ENCODE peak calls at places on chromosomes 7 and 10, in nine cellular contexts. One of them, this sample, is unnamed.

GRCh38 chr10:53754851-53755250 is 982.3 kb upstream of the MBL2 start:
- DNase-seq in sigmoid colon: no peak
- DNase-seq in spleen: no peak
- DNase-seq in endothelial cell of umbilical vein: no peak
- DNase-seq in transverse colon: no peak
- DNase-seq in uterus: no peak
- DNase-seq in right lobe of liver: no peak
- DNase-seq in ovary: no peak
- DNase-seq in IMR-90: no peak
- DNase-seq in this sample: no peak

GRCh38 chr10:56063642-56064041 is 297.4 kb downstream of the ZWINT start:
- DNase-seq in sigmoid colon: no peak
- DNase-seq in spleen: no peak
- DNase-seq in endothelial cell of umbilical vein: no peak
- DNase-seq in transverse colon: no peak
- DNase-seq in uterus: no peak
- DNase-seq in right lobe of liver: no peak
- DNase-seq in ovary: no peak
- DNase-seq in IMR-90: no peak
- DNase-seq in this sample: no peak

GRCh38 chr10:18140957-18141888 is 999 bp downstream of the CACNB2 start:
- DNase-seq in sigmoid colon: peak; percentile 76
- DNase-seq in spleen: no peak
- DNase-seq in endothelial cell of umbilical vein: no peak
- DNase-seq in transverse colon: peak; percentile 23
- DNase-seq in uterus: peak; percentile 46
- DNase-seq in right lobe of liver: no peak
- DNase-seq in ovary: peak; percentile 41
- DNase-seq in IMR-90: no peak
- DNase-seq in this sample: no peak

GRCh38 chr7:23743226-23743625 is 33.2 kb downstream of the STK31 start:
- DNase-seq in sigmoid colon: no peak
- DNase-seq in spleen: no peak
- DNase-seq in endothelial cell of umbilical vein: no peak
- DNase-seq in transverse colon: no peak
- DNase-seq in uterus: no peak
- DNase-seq in right lobe of liver: no peak
- DNase-seq in ovary: no peak
- DNase-seq in IMR-90: no peak
- DNase-seq in this sample: no peak

GRCh38 chr10:79412516-79412915 is 32.9 kb downstream of the ZCCHC24 start:
- DNase-seq in sigmoid colon: peak; percentile 48
- DNase-seq in spleen: peak; percentile 41
- DNase-seq in endothelial cell of umbilical vein: no peak
- DNase-seq in transverse colon: no peak
- DNase-seq in uterus: peak; percentile 8
- DNase-seq in right lobe of liver: no peak
- DNase-seq in ovary: no peak
- DNase-seq in IMR-90: no peak
- DNase-seq in this sample: no peak

GRCh38 chr7:42495251-42495650 is 258.2 kb upstream of the GLI3 start:
- DNase-seq in sigmoid colon: no peak
- DNase-seq in spleen: no peak
- DNase-seq in endothelial cell of umbilical vein: no peak
- DNase-seq in transverse colon: no peak
- DNase-seq in uterus: no peak
- DNase-seq in right lobe of liver: no peak
- DNase-seq in ovary: no peak
- DNase-seq in IMR-90: no peak
- DNase-seq in this sample: no peak

GRCh38 chr7:1238363-1239331 is 6.0 kb downstream of the UNCX start:
- DNase-seq in sigmoid colon: no peak
- DNase-seq in spleen: peak; percentile 40
- DNase-seq in endothelial cell of umbilical vein: no peak
- DNase-seq in transverse colon: no peak
- DNase-seq in uterus: no peak
- DNase-seq in right lobe of liver: no peak
- DNase-seq in ovary: no peak
- DNase-seq in IMR-90: no peak
- DNase-seq in this sample: no peak

GRCh38 chr7:30765359-30765758 is 5.9 kb upstream of the MINDY4 start:
- DNase-seq in sigmoid colon: peak; percentile 43
- DNase-seq in spleen: no peak
- DNase-seq in endothelial cell of umbilical vein: no peak
- DNase-seq in transverse colon: no peak
- DNase-seq in uterus: no peak
- DNase-seq in right lobe of liver: no peak
- DNase-seq in ovary: no peak
- DNase-seq in IMR-90: no peak
- DNase-seq in this sample: peak; percentile 61

GRCh38 chr7:30682131-30683083 is at the start of gene CRHR2:
- DNase-seq in sigmoid colon: no peak
- DNase-seq in spleen: no peak
- DNase-seq in endothelial cell of umbilical vein: peak; percentile 4
- DNase-seq in transverse colon: no peak
- DNase-seq in uterus: no peak
- DNase-seq in right lobe of liver: no peak
- DNase-seq in ovary: peak; percentile 22
- DNase-seq in IMR-90: no peak
- DNase-seq in this sample: no peak

GRCh38 chr10:109821672-109822071 is 101.6 kb downstream of the XPNPEP1 start:
- DNase-seq in sigmoid colon: no peak
- DNase-seq in spleen: no peak
- DNase-seq in endothelial cell of umbilical vein: no peak
- DNase-seq in transverse colon: no peak
- DNase-seq in uterus: no peak
- DNase-seq in right lobe of liver: no peak
- DNase-seq in ovary: no peak
- DNase-seq in IMR-90: no peak
- DNase-seq in this sample: no peak

GRCh38 chr7:130708766-130709165 is 22.4 kb upstream of the TSGA13 start:
- DNase-seq in sigmoid colon: no peak
- DNase-seq in spleen: no peak
- DNase-seq in endothelial cell of umbilical vein: no peak
- DNase-seq in transverse colon: no peak
- DNase-seq in uterus: no peak
- DNase-seq in right lobe of liver: no peak
- DNase-seq in ovary: no peak
- DNase-seq in IMR-90: no peak
- DNase-seq in this sample: no peak

GRCh38 chr7:105806592-105807266 is 69.7 kb downstream of the ATXN7L1 start:
- DNase-seq in sigmoid colon: no peak
- DNase-seq in spleen: no peak
- DNase-seq in endothelial cell of umbilical vein: peak; percentile 64
- DNase-seq in transverse colon: peak; percentile 24
- DNase-seq in uterus: no peak
- DNase-seq in right lobe of liver: no peak
- DNase-seq in ovary: no peak
- DNase-seq in IMR-90: peak; percentile 79
- DNase-seq in this sample: no peak

DNA sequence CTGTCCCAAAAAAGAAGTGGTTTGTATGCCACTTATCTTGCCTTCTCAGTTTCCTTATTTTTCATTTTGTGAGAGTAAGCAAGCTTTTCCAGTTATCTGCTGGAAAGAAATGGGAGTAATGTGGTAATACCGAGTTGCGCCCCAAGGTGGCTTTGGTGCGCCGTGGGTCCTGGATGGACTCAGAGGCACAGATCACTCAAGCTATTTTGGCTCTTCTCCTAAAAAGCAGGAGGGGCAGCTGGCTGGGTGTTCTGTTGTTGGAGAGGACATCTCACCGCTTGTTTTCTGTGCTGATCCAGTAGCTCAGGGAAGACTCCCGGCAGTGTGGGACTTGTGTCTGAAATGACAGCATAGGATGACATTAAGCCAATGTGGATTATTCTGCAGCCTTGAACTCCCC is 16.4 kb downstream of the PRKRIP1 start:
- DNase-seq in sigmoid colon: no peak
- DNase-seq in spleen: peak; percentile 86
- DNase-seq in endothelial cell of umbilical vein: peak; percentile 38
- DNase-seq in transverse colon: peak; percentile 37
- DNase-seq in uterus: no peak
- DNase-seq in right lobe of liver: no peak
- DNase-seq in ovary: no peak
- DNase-seq in IMR-90: peak; percentile 13
- DNase-seq in this sample: no peak
- TF ChIP-seq CTCF in sigmoid colon: no peak
- TF ChIP-seq CTCF in spleen: peak; percentile 71
- TF ChIP-seq CTCF in endothelial cell of umbilical vein: peak; percentile 44
- TF ChIP-seq CTCF in transverse colon: peak; percentile 38
- TF ChIP-seq CTCF in uterus: peak; percentile 23
- TF ChIP-seq CTCF in right lobe of liver: peak; percentile 36
- TF ChIP-seq CTCF in ovary: no peak
- TF ChIP-seq CTCF in IMR-90: peak; percentile 19
- TF ChIP-seq CTCF in this sample: no peak

GRCh38 chr10:125128397-125129075 is 31.8 kb downstream of the CTBP2 start:
- DNase-seq in sigmoid colon: no peak
- DNase-seq in spleen: peak; percentile 30
- DNase-seq in endothelial cell of umbilical vein: no peak
- DNase-seq in transverse colon: no peak
- DNase-seq in uterus: no peak
- DNase-seq in right lobe of liver: no peak
- DNase-seq in ovary: no peak
- DNase-seq in IMR-90: peak; percentile 36
- DNase-seq in this sample: no peak

GRCh38 chr10:125125951-125126735 is 34.2 kb downstream of the CTBP2 start:
- DNase-seq in sigmoid colon: no peak
- DNase-seq in spleen: peak; percentile 40
- DNase-seq in endothelial cell of umbilical vein: no peak
- DNase-seq in transverse colon: no peak
- DNase-seq in uterus: no peak
- DNase-seq in right lobe of liver: no peak
- DNase-seq in ovary: no peak
- DNase-seq in IMR-90: no peak
- DNase-seq in this sample: no peak

GRCh38 chr10:125129076-125129458 is 31.3 kb downstream of the CTBP2 start:
- DNase-seq in sigmoid colon: no peak
- DNase-seq in spleen: no peak
- DNase-seq in endothelial cell of umbilical vein: no peak
- DNase-seq in transverse colon: no peak
- DNase-seq in uterus: no peak
- DNase-seq in right lobe of liver: no peak
- DNase-seq in ovary: no peak
- DNase-seq in IMR-90: no peak
- DNase-seq in this sample: no peak

GRCh38 chr10:125127110-125127509 is 33.3 kb downstream of the CTBP2 start:
- DNase-seq in sigmoid colon: no peak
- DNase-seq in spleen: peak; percentile 36
- DNase-seq in endothelial cell of umbilical vein: no peak
- DNase-seq in transverse colon: no peak
- DNase-seq in uterus: no peak
- DNase-seq in right lobe of liver: no peak
- DNase-seq in ovary: no peak
- DNase-seq in IMR-90: no peak
- DNase-seq in this sample: no peak

GRCh38 chr10:125127986-125128385 is 32.4 kb downstream of the CTBP2 start:
- DNase-seq in sigmoid colon: no peak
- DNase-seq in spleen: peak; percentile 22
- DNase-seq in endothelial cell of umbilical vein: no peak
- DNase-seq in transverse colon: no peak
- DNase-seq in uterus: no peak
- DNase-seq in right lobe of liver: no peak
- DNase-seq in ovary: no peak
- DNase-seq in IMR-90: no peak
- DNase-seq in this sample: no peak
- TF ChIP-seq POLR2A in sigmoid colon: no peak
- TF ChIP-seq POLR2A in spleen: no peak
- TF ChIP-seq POLR2A in endothelial cell of umbilical vein: no peak
- TF ChIP-seq POLR2A in transverse colon: no peak
- TF ChIP-seq POLR2A in uterus: no peak
- TF ChIP-seq POLR2A in right lobe of liver: no peak
- TF ChIP-seq POLR2A in ovary: no peak
- TF ChIP-seq POLR2A in IMR-90: no peak
- TF ChIP-seq POLR2A in this sample: no peak

GRCh38 chr7:138297526-138297925 is 162.5 kb upstream of the TRIM24 start:
- DNase-seq in sigmoid colon: no peak
- DNase-seq in spleen: no peak
- DNase-seq in endothelial cell of umbilical vein: no peak
- DNase-seq in transverse colon: no peak
- DNase-seq in uterus: no peak
- DNase-seq in right lobe of liver: no peak
- DNase-seq in ovary: no peak
- DNase-seq in IMR-90: no peak
- DNase-seq in this sample: no peak

GRCh38 chr7:138292951-138293350 is 167.1 kb upstream of the TRIM24 start:
- DNase-seq in sigmoid colon: no peak
- DNase-seq in spleen: no peak
- DNase-seq in endothelial cell of umbilical vein: no peak
- DNase-seq in transverse colon: no peak
- DNase-seq in uterus: no peak
- DNase-seq in right lobe of liver: no peak
- DNase-seq in ovary: no peak
- DNase-seq in IMR-90: no peak
- DNase-seq in this sample: no peak

GRCh38 chr7:138299046-138299445 is 161.0 kb upstream of the TRIM24 start:
- DNase-seq in sigmoid colon: no peak
- DNase-seq in spleen: no peak
- DNase-seq in endothelial cell of umbilical vein: no peak
- DNase-seq in transverse colon: no peak
- DNase-seq in uterus: no peak
- DNase-seq in right lobe of liver: no peak
- DNase-seq in ovary: no peak
- DNase-seq in IMR-90: no peak
- DNase-seq in this sample: no peak

GRCh38 chr7:138289864-138290263 is 170.2 kb upstream of the TRIM24 start:
- DNase-seq in sigmoid colon: no peak
- DNase-seq in spleen: no peak
- DNase-seq in endothelial cell of umbilical vein: no peak
- DNase-seq in transverse colon: no peak
- DNase-seq in uterus: no peak
- DNase-seq in right lobe of liver: no peak
- DNase-seq in ovary: no peak
- DNase-seq in IMR-90: no peak
- DNase-seq in this sample: no peak

GRCh38 chr7:138295049-138295637 is 164.9 kb upstream of the TRIM24 start:
- DNase-seq in sigmoid colon: no peak
- DNase-seq in spleen: no peak
- DNase-seq in endothelial cell of umbilical vein: no peak
- DNase-seq in transverse colon: peak; percentile 15
- DNase-seq in uterus: no peak
- DNase-seq in right lobe of liver: no peak
- DNase-seq in ovary: no peak
- DNase-seq in IMR-90: no peak
- DNase-seq in this sample: no peak
- H3K4me3 ChIP-seq in sigmoid colon: no peak overlapping the region
- H3K4me3 ChIP-seq in spleen: no peak overlapping the region
- H3K4me3 ChIP-seq in endothelial cell of umbilical vein: no peak overlapping the region
- H3K4me3 ChIP-seq in transverse colon: no peak overlapping the region
- H3K4me3 ChIP-seq in uterus: no peak overlapping the region
- H3K4me3 ChIP-seq in right lobe of liver: no peak overlapping the region
- H3K4me3 ChIP-seq in ovary: no peak overlapping the region
- H3K4me3 ChIP-seq in IMR-90: no peak overlapping the region
- H3K4me3 ChIP-seq in this sample: no peak overlapping the region

GRCh38 chr10:35781643-35782035 is 139.5 kb upstream of the FZD8 start:
- DNase-seq in sigmoid colon: no peak
- DNase-seq in spleen: no peak
- DNase-seq in endothelial cell of umbilical vein: peak; percentile 16
- DNase-seq in transverse colon: peak; percentile 17
- DNase-seq in uterus: no peak
- DNase-seq in right lobe of liver: no peak
- DNase-seq in ovary: no peak
- DNase-seq in IMR-90: no peak
- DNase-seq in this sample: no peak
- TF ChIP-seq CTCF in sigmoid colon: no peak
- TF ChIP-seq CTCF in spleen: no peak
- TF ChIP-seq CTCF in endothelial cell of umbilical vein: peak; percentile 11
- TF ChIP-seq CTCF in transverse colon: no peak
- TF ChIP-seq CTCF in uterus: no peak
- TF ChIP-seq CTCF in right lobe of liver: no peak
- TF ChIP-seq CTCF in ovary: no peak
- TF ChIP-seq CTCF in IMR-90: peak; percentile 11
- TF ChIP-seq CTCF in this sample: no peak

GRCh38 chr10:128125416-128125943 is 743 bp downstream of the MKI67 start:
- DNase-seq in sigmoid colon: no peak
- DNase-seq in spleen: peak; percentile 78
- DNase-seq in endothelial cell of umbilical vein: peak; percentile 12
- DNase-seq in transverse colon: peak; percentile 40
- DNase-seq in uterus: no peak
- DNase-seq in right lobe of liver: no peak
- DNase-seq in ovary: no peak
- DNase-seq in IMR-90: no peak
- DNase-seq in this sample: no peak
- TF ChIP-seq POLR2A in sigmoid colon: no peak
- TF ChIP-seq POLR2A in spleen: no peak
- TF ChIP-seq POLR2A in endothelial cell of umbilical vein: no peak
- TF ChIP-seq POLR2A in transverse colon: no peak
- TF ChIP-seq POLR2A in uterus: no peak
- TF ChIP-seq POLR2A in right lobe of liver: no peak
- TF ChIP-seq POLR2A in ovary: no peak
- TF ChIP-seq POLR2A in IMR-90: no peak
- TF ChIP-seq POLR2A in this sample: no peak